ENCODE peak calls at places on chromosomes 11 and 22, in ten cellular contexts. V is NCI-H2029, O is head of caudate nucleus, L is HFFc6, N is uterus, M is T1000, J is NCI-H1048, C is H54, R is mesenchymal stem cell, U is GM13976. W is an unnamed sample.
A peak's percentile ranks its signal among the peaks of the same experiment; 100 is the strongest.

GRCh38 chr11:70530010-70530409 is 131.7 kb downstream of the CTTN start:
- DNase-seq in C (no peak), V (no peak), O (no peak), L (no peak), N (no peak), M (no peak), U (no peak), R (no peak), J (no peak), W (no peak)

GRCh38 chr11:63022422-63022821 is 6.8 kb upstream of the SLC22A8 start:
- DNase-seq in C (no peak), N (no peak), M (no peak), R (no peak), V (no peak), J (no peak), L (no peak), O (no peak), U (no peak), W (no peak)

GRCh38 chr11:111359223-111360149 is 19.6 kb downstream of the POU2AF1 start:
- DNase-seq in V (no peak), C (no peak), M (no peak), N (no peak), J (no peak), O (no peak), R (no peak), U (no peak), L (no peak), W (no peak)

GRCh38 chr11:127609025-127609788 is 608.6 kb upstream of the KIRREL3 start:
- DNase-seq in J (no peak), M (no peak), V (no peak), U (no peak), N (no peak), O (no peak), L (no peak), C (no peak), R (no peak), W (no peak)

GRCh38 chr11:65315204-65315865 is 669 bp downstream of the CDC42EP2 start:
- DNase-seq in L (peak; percentile 45), R (peak; percentile 82), O (peak; percentile 78), U (peak; percentile 89), J (peak; percentile 39), N (peak; percentile 81), C (no peak), M (peak; percentile 82), V (peak; percentile 51), W (peak; percentile 97)

GRCh38 chr22:44724416-44724815 is 22.4 kb downstream of the PRR5 start:
- DNase-seq in U (no peak), O (no peak), N (no peak), M (no peak), C (no peak), L (no peak), R (no peak), J (no peak), V (no peak), W (no peak)

GRCh38 chr11:93567406-93567819 is 24.2 kb upstream of the SMCO4 start:
- DNase-seq in L (peak; percentile 16), M (no peak), J (no peak), C (peak; percentile 23), U (no peak), R (no peak), V (no peak), O (no peak), N (peak; percentile 47), W (no peak)

GRCh38 chr11:84788220-84788619 is 838.9 kb downstream of the DLG2 start:
- DNase-seq in U (no peak), L (no peak), M (no peak), N (no peak), C (no peak), V (no peak), J (no peak), R (no peak), O (no peak), W (no peak)

GRCh38 chr11:57049749-57050148 is 61.0 kb downstream of the OR5AK2 start:
- DNase-seq in M (no peak), J (no peak), V (no peak), C (no peak), O (no peak), U (no peak), N (no peak), R (no peak), L (no peak), W (no peak)

GRCh38 chr22:49965291-49966040 is 4.9 kb downstream of the PIM3 start:
- DNase-seq in U (no peak), O (no peak), R (no peak), V (no peak), C (no peak), J (no peak), L (no peak), M (no peak), N (peak; percentile 20), W (peak; percentile 84)

GRCh38 chr11:71103266-71103665 is 149.1 kb downstream of the SHANK2 start:
- DNase-seq in C (no peak), O (no peak), U (no peak), V (peak; percentile 14), J (no peak), M (no peak), N (no peak), R (no peak), L (no peak), W (no peak)

GRCh38 chr11:43925063-43925931 is 17.1 kb upstream of the C11orf96 start:
- DNase-seq in V (no peak), N (no peak), R (peak; percentile 40), C (no peak), O (no peak), U (no peak), J (no peak), L (no peak), M (no peak), W (no peak)

GRCh38 chr11:114430290-114430689 is 9.0 kb upstream of the REXO2 start:
- DNase-seq in N (no peak), L (no peak), V (no peak), M (no peak), O (no peak), R (no peak), J (no peak), U (no peak), C (no peak), W (no peak)

GRCh38 chr11:72522186-72522585 is 87.9 kb upstream of the CLPB start:
- DNase-seq in U (no peak), O (no peak), C (no peak), N (no peak), V (no peak), J (no peak), M (no peak), L (no peak), R (no peak), W (no peak)

GRCh38 chr11:1153951-1154487 is 3.7 kb upstream of the MUC5AC start:
- DNase-seq in N (peak; percentile 34), C (peak; percentile 99), U (peak; percentile 32), J (no peak), M (peak; percentile 63), R (peak; percentile 89), L (peak; percentile 96), O (no peak), V (no peak), W (peak; percentile 78)

GRCh38 chr11:3803726-3804510 is 4.4 kb upstream of the PGAP2 start:
- DNase-seq in N (no peak), M (no peak), O (no peak), U (no peak), R (peak; percentile 59), J (no peak), L (peak; percentile 89), V (no peak), C (peak; percentile 73), W (no peak)

GRCh38 chr11:129881570-129882170 is 13.7 kb downstream of the NFRKB start:
- DNase-seq in R (peak; percentile 45), N (no peak), M (no peak), V (peak; percentile 7), U (peak; percentile 50), L (peak; percentile 26), C (peak; percentile 24), O (peak; percentile 25), J (no peak), W (no peak)

GRCh38 chr11:19868281-19868821 is 155.7 kb downstream of the NAV2 start:
- DNase-seq in O (peak; percentile 56), N (peak; percentile 24), V (peak; percentile 84), R (no peak), J (no peak), L (peak; percentile 19), U (no peak), C (peak; percentile 50), M (no peak), W (no peak)

GRCh38 chr22:18136563-18137320 is 13.2 kb upstream of the USP18 start:
- DNase-seq in C (no peak), U (no peak), O (no peak), J (no peak), R (no peak), L (no peak), M (no peak), N (no peak), V (peak; percentile 17), W (no peak)

GRCh38 chr11:68677432-68677831 is 6.9 kb upstream of the GAL start:
- DNase-seq in J (no peak), C (peak; percentile 97), N (no peak), V (no peak), L (peak; percentile 58), O (no peak), R (peak; percentile 81), U (no peak), M (peak; percentile 78), W (peak; percentile 57)

GRCh38 chr11:87173185-87174039 is 135.7 kb downstream of the TMEM135 start:
- DNase-seq in L (peak; percentile 74), J (no peak), M (no peak), R (peak; percentile 75), C (peak; percentile 4), O (no peak), N (no peak), U (no peak), V (peak; percentile 47), W (no peak)

GRCh38 chr11:66142370-66143263 is 72.5 kb downstream of the PACS1 start:
- DNase-seq in U (no peak), C (peak; percentile 19), N (no peak), R (peak; percentile 62), M (no peak), J (no peak), L (peak; percentile 73), O (no peak), V (no peak), W (no peak)

GRCh38 chr22:20781272-20781990 is 7.5 kb downstream of the SERPIND1 start:
- DNase-seq in O (no peak), J (no peak), N (no peak), V (no peak), C (no peak), M (no peak), R (no peak), U (no peak), L (no peak), W (no peak)

GRCh38 chr11:3201677-3202181 is 16.9 kb downstream of the MRGPRG start:
- DNase-seq in C (no peak), M (no peak), J (no peak), L (no peak), N (no peak), V (no peak), O (peak; percentile 2), U (no peak), R (no peak), W (peak; percentile 41)

GRCh38 chr22:25566812-25567211 is 2.3 kb downstream of the GRK3 start:
- DNase-seq in C (no peak), L (no peak), N (no peak), V (no peak), J (no peak), U (peak; percentile 33), O (no peak), R (no peak), M (no peak), W (no peak)

GRCh38 chr22:42078469-42079318 is 806 bp upstream of the SMDT1 start:
- DNase-seq in M (no peak), R (no peak), O (no peak), V (no peak), U (no peak), N (peak; percentile 43), C (no peak), L (no peak), J (no peak), W (no peak)

GRCh38 chr11:22177186-22177585 is 15.7 kb upstream of the ANO5 start:
- DNase-seq in V (no peak), O (no peak), M (no peak), U (no peak), L (no peak), J (no peak), N (no peak), C (no peak), R (no peak), W (no peak)

GRCh38 chr22:37147186-37147990 is 2.3 kb downstream of the IL2RB start:
- DNase-seq in U (no peak), J (no peak), M (no peak), R (peak; percentile 10), O (no peak), V (no peak), N (no peak), C (no peak), L (no peak), W (no peak)